ENCODE peak calls at places on chromosomes 12 and 14, in four cellular contexts. One of them, this sample, is unnamed. For H3K4me1, the result is how much of the 10 kb centered on the place peaks cover.

GRCh38 chr12:57627504-57628279 is 5.3 kb downstream of the B4GALNT1 start:
- DNase-seq in heart left ventricle: peak
- DNase-seq in heart right ventricle: no peak
- DNase-seq in tibial artery: no peak
- DNase-seq in this sample: no peak

GRCh38 chr14:61387076-61387475 is 65.7 kb downstream of the PRKCH start:
- DNase-seq in heart left ventricle: no peak
- DNase-seq in heart right ventricle: no peak
- DNase-seq in tibial artery: no peak
- DNase-seq in this sample: no peak

GRCh38 chr12:46362895-46363581 is 9.5 kb downstream of the SLC38A2 start:
- DNase-seq in heart left ventricle: no peak
- DNase-seq in heart right ventricle: no peak
- DNase-seq in tibial artery: no peak
- DNase-seq in this sample: no peak

GRCh38 chr12:57215668-57216013 is 953 bp upstream of the NXPH4 start:
- DNase-seq in heart left ventricle: no peak
- DNase-seq in heart right ventricle: no peak
- DNase-seq in tibial artery: no peak
- DNase-seq in this sample: no peak

GRCh38 chr14:72780771-72781170 is 113.1 kb downstream of the DPF3 start:
- DNase-seq in heart left ventricle: no peak
- DNase-seq in heart right ventricle: no peak
- DNase-seq in tibial artery: no peak
- DNase-seq in this sample: no peak

GRCh38 chr12:79689477-79690155 is 1.1 kb downstream of the PAWR start:
- DNase-seq in heart left ventricle: peak
- DNase-seq in heart right ventricle: peak
- DNase-seq in tibial artery: peak
- DNase-seq in this sample: peak

GRCh38 chr12:12927211-12928079 is 24.5 kb downstream of the GPRC5D start:
- DNase-seq in heart left ventricle: peak
- DNase-seq in heart right ventricle: peak
- DNase-seq in tibial artery: no peak
- DNase-seq in this sample: peak

GRCh38 chr14:91311284-91311662 is 66.8 kb upstream of the GPR68 start:
- DNase-seq in heart left ventricle: no peak
- DNase-seq in heart right ventricle: no peak
- DNase-seq in tibial artery: no peak
- DNase-seq in this sample: no peak

GRCh38 chr14:54591461-54592245 is 24.7 kb downstream of the SAMD4A start:
- DNase-seq in heart left ventricle: no peak
- DNase-seq in heart right ventricle: no peak
- DNase-seq in tibial artery: no peak
- DNase-seq in this sample: no peak

GRCh38 chr14:85528882-85529585 is 910 bp upstream of the FLRT2 start:
- DNase-seq in heart left ventricle: no peak
- DNase-seq in heart right ventricle: no peak
- DNase-seq in tibial artery: no peak
- DNase-seq in this sample: peak

GRCh38 chr14:102776761-102777710 is at the start of gene TRAF3:
- DNase-seq in heart left ventricle: peak
- DNase-seq in heart right ventricle: peak
- DNase-seq in tibial artery: no peak
- DNase-seq in this sample: peak

GRCh38 chr12:58069268-58069967 is 128.1 kb downstream of the ATP23 start:
- DNase-seq in heart left ventricle: no peak
- DNase-seq in heart right ventricle: no peak
- DNase-seq in tibial artery: no peak
- DNase-seq in this sample: no peak

GRCh38 chr14:79641371-79641770 is 569.9 kb downstream of the DIO2 start:
- DNase-seq in heart left ventricle: no peak
- DNase-seq in heart right ventricle: no peak
- DNase-seq in tibial artery: no peak
- DNase-seq in this sample: no peak

GRCh38 chr12:27868165-27868564 is 88.1 kb upstream of the MANSC4 start:
- DNase-seq in heart left ventricle: no peak
- DNase-seq in heart right ventricle: no peak
- DNase-seq in tibial artery: no peak
- DNase-seq in this sample: no peak

GRCh38 chr14:69879175-69880047 is at the start of gene SMOC1:
- DNase-seq in heart left ventricle: no peak
- DNase-seq in heart right ventricle: peak
- DNase-seq in tibial artery: peak
- DNase-seq in this sample: no peak

GRCh38 chr14:53542692-53543091 is 389.6 kb upstream of the DDHD1 start:
- DNase-seq in heart left ventricle: no peak
- DNase-seq in heart right ventricle: peak
- DNase-seq in tibial artery: no peak
- DNase-seq in this sample: no peak

GRCh38 chr14:56181666-56182065 is 63.5 kb downstream of the PELI2 start:
- DNase-seq in heart left ventricle: no peak
- DNase-seq in heart right ventricle: no peak
- DNase-seq in tibial artery: no peak
- DNase-seq in this sample: no peak

GRCh38 chr14:100872241-100872640 is 31.3 kb downstream of the RTL1 start:
- DNase-seq in heart left ventricle: peak
- DNase-seq in heart right ventricle: no peak
- DNase-seq in tibial artery: no peak
- DNase-seq in this sample: no peak

GRCh38 chr12:26845057-26845666 is 12.2 kb upstream of the ITPR2 start:
- DNase-seq in heart left ventricle: peak
- DNase-seq in heart right ventricle: peak
- DNase-seq in tibial artery: peak
- DNase-seq in this sample: peak

GRCh38 chr14:56808314-56809201 is 1.7 kb downstream of the OTX2 start:
- DNase-seq in heart left ventricle: no peak
- DNase-seq in heart right ventricle: no peak
- DNase-seq in tibial artery: no peak
- DNase-seq in this sample: no peak

GRCh38 chr14:44866322-44866721 is 95.4 kb downstream of the KLHL28 start:
- DNase-seq in heart left ventricle: no peak
- DNase-seq in heart right ventricle: no peak
- DNase-seq in tibial artery: no peak
- DNase-seq in this sample: no peak

GRCh38 chr14:51824191-51824590 is 36.2 kb upstream of the GNG2 start:
- DNase-seq in heart left ventricle: no peak
- DNase-seq in heart right ventricle: no peak
- DNase-seq in tibial artery: no peak
- DNase-seq in this sample: no peak

GRCh38 chr12:54175130-54175963 is 13.4 kb downstream of the SMUG1 start:
- DNase-seq in heart left ventricle: no peak
- DNase-seq in heart right ventricle: no peak
- DNase-seq in tibial artery: no peak
- DNase-seq in this sample: no peak

GRCh38 chr12:113241191-113242017 is 20.1 kb downstream of the TPCN1 start:
- DNase-seq in heart left ventricle: peak
- DNase-seq in heart right ventricle: no peak
- DNase-seq in tibial artery: no peak
- DNase-seq in this sample: no peak

GRCh38 chr12:65039306-65039705 is 81.8 kb downstream of the WIF1 start:
- DNase-seq in heart left ventricle: no peak
- DNase-seq in heart right ventricle: no peak
- DNase-seq in tibial artery: no peak
- DNase-seq in this sample: no peak

GRCh38 chr12:27623645-27624044 is 72.6 kb upstream of the REP15 start:
- DNase-seq in heart left ventricle: no peak
- DNase-seq in heart right ventricle: no peak
- DNase-seq in tibial artery: no peak
- DNase-seq in this sample: no peak

GRCh38 chr12:117850048-117850447 is 118.7 kb downstream of the KSR2 start:
- DNase-seq in heart left ventricle: no peak
- DNase-seq in heart right ventricle: no peak
- DNase-seq in tibial artery: no peak
- DNase-seq in this sample: no peak

GRCh38 chr12:52032431-52032796 is 18.8 kb upstream of the NR4A1 start:
- DNase-seq in heart left ventricle: no peak
- DNase-seq in heart right ventricle: peak
- DNase-seq in tibial artery: peak
- DNase-seq in this sample: no peak

GRCh38 chr12:128098725-128099124 is 168.2 kb upstream of the TMEM132C start:
- DNase-seq in heart left ventricle: no peak
- DNase-seq in heart right ventricle: no peak
- DNase-seq in tibial artery: no peak
- DNase-seq in this sample: no peak

GRCh38 chr14:65826946-65827345 is 414.4 kb downstream of the FUT8 start:
- DNase-seq in heart left ventricle: no peak
- DNase-seq in heart right ventricle: no peak
- DNase-seq in tibial artery: no peak
- DNase-seq in this sample: no peak

GRCh38 chr14:36430662-36431084 is 89.4 kb downstream of the NKX2-1 start:
- DNase-seq in heart left ventricle: no peak
- DNase-seq in heart right ventricle: no peak
- DNase-seq in tibial artery: no peak
- DNase-seq in this sample: no peak

GRCh38 chr14:72812292-72812851 is 81.5 kb downstream of the DPF3 start:
- DNase-seq in heart left ventricle: peak
- DNase-seq in heart right ventricle: peak
- DNase-seq in tibial artery: peak
- DNase-seq in this sample: no peak

GRCh38 chr12:62724947-62725447 is 210.0 kb downstream of the PPM1H start:
- DNase-seq in heart left ventricle: no peak
- DNase-seq in heart right ventricle: no peak
- DNase-seq in tibial artery: peak
- DNase-seq in this sample: no peak

GRCh38 chr14:75250800-75251199 is 27.8 kb upstream of the FOS start:
- DNase-seq in heart left ventricle: no peak
- DNase-seq in heart right ventricle: no peak
- DNase-seq in tibial artery: no peak
- DNase-seq in this sample: no peak

GRCh38 chr14:75252254-75252837 is 26.3 kb upstream of the FOS start:
- DNase-seq in heart left ventricle: no peak
- DNase-seq in heart right ventricle: no peak
- DNase-seq in tibial artery: no peak
- DNase-seq in this sample: no peak

GRCh38 chr14:75257241-75257640 is 21.4 kb upstream of the FOS start:
- DNase-seq in heart left ventricle: no peak
- DNase-seq in heart right ventricle: no peak
- DNase-seq in tibial artery: no peak
- DNase-seq in this sample: no peak

GRCh38 chr14:75254901-75255300 is 23.7 kb upstream of the FOS start:
- DNase-seq in heart left ventricle: no peak
- DNase-seq in heart right ventricle: no peak
- DNase-seq in tibial artery: no peak
- DNase-seq in this sample: no peak

DNA sequence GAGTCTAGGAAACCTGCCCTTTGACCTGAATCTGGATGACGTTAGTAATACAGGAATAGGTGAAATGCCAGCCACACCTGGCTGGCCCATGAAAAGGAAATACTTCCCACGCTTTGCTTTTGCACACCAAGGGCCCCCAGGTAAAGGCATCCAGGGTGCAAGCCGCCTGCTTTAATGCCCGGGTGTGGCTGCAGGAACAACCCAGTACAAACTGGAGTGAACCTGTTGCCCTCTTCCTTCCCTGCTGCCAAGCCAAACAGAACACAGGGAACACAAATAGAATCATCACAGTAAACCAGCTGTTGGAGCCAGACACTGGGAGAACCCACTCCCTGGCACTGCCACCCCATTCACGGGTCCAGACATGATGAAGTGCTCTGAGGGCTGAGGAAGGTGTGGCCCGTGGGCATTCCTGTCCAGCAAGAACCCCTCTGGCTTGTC is 24.2 kb upstream of the FOS start:
- DNase-seq in heart left ventricle: no peak
- DNase-seq in heart right ventricle: peak
- DNase-seq in tibial artery: peak
- DNase-seq in this sample: peak
- H3K4me1 ChIP-seq in heart left ventricle: under half
- H3K4me1 ChIP-seq in heart right ventricle: under half
- H3K4me1 ChIP-seq in tibial artery: under half
- H3K4me1 ChIP-seq in this sample: under half

GRCh38 chr14:88439088-88439487 is 53.6 kb downstream of the SPATA7 start:
- DNase-seq in heart left ventricle: no peak
- DNase-seq in heart right ventricle: no peak
- DNase-seq in tibial artery: no peak
- DNase-seq in this sample: no peak

DNA sequence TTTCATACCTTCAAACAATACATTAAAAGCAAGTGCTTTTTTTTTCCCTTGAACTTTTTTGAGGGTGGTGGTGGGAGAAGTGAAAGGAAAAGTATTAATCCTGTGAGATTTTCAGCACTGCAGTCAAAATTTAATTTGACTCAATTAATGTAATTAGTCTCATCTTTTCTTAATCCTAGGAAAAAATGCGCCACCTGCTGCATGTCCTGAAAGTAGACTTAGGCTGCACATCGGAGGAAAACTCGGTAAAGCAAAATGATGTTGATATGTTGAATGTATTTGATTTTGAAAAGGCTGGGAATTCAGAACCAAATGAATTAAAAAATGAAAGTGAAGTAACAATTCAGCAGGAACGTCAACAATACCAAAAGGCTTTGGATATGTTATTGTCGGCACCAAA is 52.2 kb downstream of the SPATA7 start:
- DNase-seq in heart left ventricle: no peak
- DNase-seq in heart right ventricle: no peak
- DNase-seq in tibial artery: no peak
- DNase-seq in this sample: no peak
- TF ChIP-seq CTCF in heart left ventricle: no peak
- TF ChIP-seq CTCF in heart right ventricle: peak
- TF ChIP-seq CTCF in tibial artery: no peak
- TF ChIP-seq CTCF in this sample: no peak

GRCh38 chr12:121188227-121188626 is 21.7 kb upstream of the P2RX4 start:
- DNase-seq in heart left ventricle: no peak
- DNase-seq in heart right ventricle: no peak
- DNase-seq in tibial artery: no peak
- DNase-seq in this sample: no peak

GRCh38 chr12:121187501-121187900 is 22.4 kb upstream of the P2RX4 start:
- DNase-seq in heart left ventricle: no peak
- DNase-seq in heart right ventricle: no peak
- DNase-seq in tibial artery: no peak
- DNase-seq in this sample: no peak

GRCh38 chr12:121189887-121190155 is 20.1 kb upstream of the P2RX4 start:
- DNase-seq in heart left ventricle: no peak
- DNase-seq in heart right ventricle: no peak
- DNase-seq in tibial artery: no peak
- DNase-seq in this sample: no peak

GRCh38 chr12:121189061-121189886 is 20.7 kb upstream of the P2RX4 start:
- DNase-seq in heart left ventricle: no peak
- DNase-seq in heart right ventricle: no peak
- DNase-seq in tibial artery: no peak
- DNase-seq in this sample: no peak

GRCh38 chr12:121190523-121191031 is 19.4 kb upstream of the P2RX4 start:
- DNase-seq in heart left ventricle: no peak
- DNase-seq in heart right ventricle: no peak
- DNase-seq in tibial artery: no peak
- DNase-seq in this sample: no peak
- H3K27ac ChIP-seq in heart left ventricle: no peak
- H3K27ac ChIP-seq in heart right ventricle: peak
- H3K27ac ChIP-seq in tibial artery: peak
- H3K27ac ChIP-seq in this sample: peak

GRCh38 chr14:104283197-104284106 is 145.1 kb downstream of the KIF26A start:
- DNase-seq in heart left ventricle: peak
- DNase-seq in heart right ventricle: no peak
- DNase-seq in tibial artery: peak
- DNase-seq in this sample: peak
- H3K4me1 ChIP-seq in heart left ventricle: under half
- H3K4me1 ChIP-seq in heart right ventricle: under half
- H3K4me1 ChIP-seq in tibial artery: under half
- H3K4me1 ChIP-seq in this sample: under half

This sample was measured in lower lobe of right lung.